ENCODE peak calls at places on chromosome 15, in six cellular contexts. N is gastrocnemius medialis, G is tibial nerve, O is uterus, L is ovary, T is endothelial cell of umbilical vein. V is an unnamed sample. For H3K4me1, the result is how much of the 10 kb centered on the place peaks cover.

GRCh38 chr15:70486451-70487379 is 276.6 kb downstream of the UACA start:
- DNase-seq in N (no peak), G (no peak), O (no peak), L (no peak), T (no peak), V (no peak)

GRCh38 chr15:85276508-85276907 is 103.9 kb upstream of the AKAP13 start:
- DNase-seq in N (no peak), G (no peak), O (no peak), L (no peak), T (no peak), V (no peak)

GRCh38 chr15:99430881-99431401 is 134.8 kb upstream of the MEF2A start:
- DNase-seq in N (no peak), G (no peak), O (peak), L (peak), T (no peak), V (no peak)

GRCh38 chr15:85706779-85707518 is 87.8 kb downstream of the KLHL25 start:
- DNase-seq in N (no peak), G (no peak), O (peak), L (peak), T (peak), V (no peak)

GRCh38 chr15:97761124-97761523 is 199.4 kb upstream of the ARRDC4 start:
- DNase-seq in N (no peak), G (no peak), O (no peak), L (no peak), T (no peak), V (no peak)

GRCh38 chr15:35669457-35670045 is 123.6 kb upstream of the DPH6 start:
- DNase-seq in N (no peak), G (no peak), O (no peak), L (no peak), T (no peak), V (no peak)

GRCh38 chr15:69060041-69060481 is 45.6 kb downstream of the NOX5 start:
- DNase-seq in N (no peak), G (no peak), O (no peak), L (no peak), T (no peak), V (peak)

GRCh38 chr15:28890711-28891495 is 5.1 kb downstream of the APBA2 start:
- DNase-seq in N (no peak), G (no peak), O (no peak), L (no peak), T (no peak), V (no peak)

GRCh38 chr15:97966924-97967620 is 6.6 kb downstream of the ARRDC4 start:
- DNase-seq in N (no peak), G (no peak), O (no peak), L (no peak), T (no peak), V (no peak)

GRCh38 chr15:92009162-92009561 is 155.7 kb downstream of the SLCO3A1 start:
- DNase-seq in N (no peak), G (no peak), O (no peak), L (no peak), T (no peak), V (no peak)

GRCh38 chr15:75947117-75947516 is 43.4 kb downstream of the FBXO22 start:
- DNase-seq in N (no peak), G (no peak), O (no peak), L (no peak), T (no peak), V (no peak)

GRCh38 chr15:75206006-75206405 is 4.3 kb downstream of the C15orf39 start:
- DNase-seq in N (no peak), G (no peak), O (no peak), L (no peak), T (no peak), V (no peak)

GRCh38 chr15:22950211-22950990 is 29.8 kb downstream of the CYFIP1 start:
- DNase-seq in N (no peak), G (no peak), O (no peak), L (no peak), T (no peak), V (no peak)

GRCh38 chr15:99727733-99728132 is 5.5 kb downstream of the LYSMD4 start:
- DNase-seq in N (no peak), G (no peak), O (no peak), L (no peak), T (no peak), V (no peak)

GRCh38 chr15:60520041-60520824 is 41.3 kb upstream of the ICE2 start:
- DNase-seq in N (peak), G (no peak), O (no peak), L (no peak), T (no peak), V (no peak)

GRCh38 chr15:26438316-26438715 is 334.6 kb downstream of the GABRB3 start:
- DNase-seq in N (no peak), G (no peak), O (no peak), L (no peak), T (no peak), V (no peak)

GRCh38 chr15:38563723-38564519 is 693 bp downstream of the RASGRP1 start:
- DNase-seq in N (peak), G (peak), O (peak), L (peak), T (peak), V (peak)

GRCh38 chr15:38894260-38894948 is 329.8 kb upstream of the RASGRP1 start:
- DNase-seq in N (no peak), G (no peak), O (no peak), L (no peak), T (peak), V (no peak)

GRCh38 chr15:61598655-61599054 is 369.6 kb upstream of the RORA start:
- DNase-seq in N (no peak), G (no peak), O (no peak), L (no peak), T (no peak), V (no peak)

GRCh38 chr15:98854496-98854895 is 153.1 kb downstream of the PGPEP1L start:
- DNase-seq in N (no peak), G (no peak), O (no peak), L (no peak), T (no peak), V (no peak)

GRCh38 chr15:33154366-33155166 is 39.9 kb downstream of the FMN1 start:
- DNase-seq in N (peak), G (peak), O (no peak), L (no peak), T (no peak), V (peak)

GRCh38 chr15:60095711-60096110 is 91.6 kb downstream of the FOXB1 start:
- DNase-seq in N (no peak), G (no peak), O (no peak), L (no peak), T (no peak), V (no peak)

GRCh38 chr15:25712192-25712960 is 150.8 kb downstream of the ATP10A start:
- DNase-seq in N (no peak), G (no peak), O (no peak), L (no peak), T (no peak), V (no peak)

GRCh38 chr15:94671845-94672524 is 440.6 kb downstream of the MCTP2 start:
- DNase-seq in N (no peak), G (no peak), O (peak), L (peak), T (peak), V (no peak)

GRCh38 chr15:59424626-59425025 is 13.4 kb upstream of the FAM81A start:
- DNase-seq in N (no peak), G (no peak), O (no peak), L (no peak), T (no peak), V (no peak)

GRCh38 chr15:38050529-38050928 is 116.1 kb downstream of the TMCO5A start:
- DNase-seq in N (no peak), G (no peak), O (no peak), L (no peak), T (peak), V (no peak)

GRCh38 chr15:73786518-73786917 is 33.4 kb upstream of the INSYN1 start:
- DNase-seq in N (no peak), G (no peak), O (no peak), L (peak), T (no peak), V (no peak)

GRCh38 chr15:36363335-36363734 is 216.1 kb upstream of the CDIN1 start:
- DNase-seq in N (no peak), G (no peak), O (no peak), L (no peak), T (no peak), V (no peak)

GRCh38 chr15:27382296-27382695 is 411.3 kb downstream of the GABRG3 start:
- DNase-seq in N (no peak), G (no peak), O (no peak), L (no peak), T (no peak), V (no peak)

GRCh38 chr15:97521894-97522293 is 438.6 kb upstream of the ARRDC4 start:
- DNase-seq in N (peak), G (no peak), O (no peak), L (no peak), T (peak), V (peak)

GRCh38 chr15:74406992-74407705 is 26.6 kb downstream of the SEMA7A start:
- DNase-seq in N (no peak), G (no peak), O (peak), L (peak), T (no peak), V (no peak)

GRCh38 chr15:66142341-66142740 is 111.2 kb downstream of the MEGF11 start:
- DNase-seq in N (no peak), G (no peak), O (no peak), L (no peak), T (no peak), V (no peak)

DNA sequence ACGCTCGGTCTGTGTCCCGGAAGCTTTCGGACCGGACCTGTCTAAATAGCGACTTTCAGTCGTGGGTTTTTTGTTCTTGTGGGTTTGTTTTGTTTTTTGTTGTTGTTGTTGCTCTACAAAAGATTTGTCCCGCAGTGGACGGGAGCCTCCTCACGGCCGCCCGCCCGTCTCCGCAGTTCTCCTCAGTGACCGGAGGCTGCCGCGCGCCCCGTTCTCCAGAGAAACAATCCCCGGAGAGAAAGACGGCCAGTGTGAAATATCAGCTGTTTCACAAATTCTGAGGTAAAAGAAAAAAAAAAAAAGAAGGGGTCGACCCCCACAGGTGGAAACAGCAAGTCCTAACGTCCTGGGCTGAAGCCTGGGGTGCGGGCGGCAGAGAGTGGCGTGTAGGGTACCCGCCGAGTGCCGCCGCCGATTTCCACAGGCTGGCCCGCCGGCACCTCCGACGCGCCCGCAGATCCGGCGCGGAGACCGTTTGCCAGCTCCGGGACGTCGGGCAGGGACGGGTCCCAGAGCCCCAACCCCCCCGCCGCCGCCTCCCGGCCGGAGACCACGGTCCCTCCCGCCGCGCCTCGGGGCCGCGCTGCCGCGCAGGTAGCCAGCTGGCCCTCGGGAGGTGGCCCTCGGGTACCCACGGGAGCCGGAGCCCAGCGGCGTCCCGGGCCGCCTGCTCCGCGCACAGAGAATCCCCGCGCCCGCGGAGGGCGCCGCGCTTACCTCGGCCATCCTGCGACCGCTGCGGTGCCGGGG is 476 bp downstream of the BNC1 start:
- DNase-seq in N (no peak), G (no peak), O (no peak), L (no peak), T (peak), V (peak)
- H3K4me3 ChIP-seq in N (peak), G (peak), O (no peak), L (no peak), T (peak), V (peak)

GRCh38 chr15:93028632-93029612 is 60.1 kb downstream of the RGMA start:
- DNase-seq in N (peak), G (peak), O (peak), L (peak), T (peak), V (peak)
- TF ChIP-seq POLR2A in N (peak), G (no peak), O (no peak), L (no peak), T (peak), V (no peak)

DNA sequence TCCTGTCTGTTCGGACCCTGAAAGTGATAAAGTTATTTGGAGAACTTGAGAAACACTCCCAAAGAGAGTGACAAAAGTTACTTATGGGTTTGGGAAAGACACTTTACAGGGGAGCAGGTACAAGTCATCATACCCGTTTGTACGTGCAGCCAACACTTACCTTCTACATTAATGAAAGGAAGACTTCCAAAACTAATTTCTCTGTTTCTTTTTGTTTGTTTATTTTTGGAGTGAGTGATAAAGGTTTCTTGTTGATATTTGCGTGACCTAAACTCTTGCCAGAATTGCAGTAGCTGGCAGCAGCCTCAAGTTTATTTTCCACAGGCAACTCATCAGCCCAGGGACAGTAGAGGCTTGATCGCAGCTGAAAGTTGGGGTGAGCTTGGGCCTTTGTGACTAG is 8.4 kb downstream of the ABHD2 start:
- DNase-seq in N (no peak), G (no peak), O (no peak), L (no peak), T (no peak), V (no peak)
- H3K4me1 ChIP-seq in N (under half), G (under half), O (under half), L (under half), T (under half), V (half or more)

DNA sequence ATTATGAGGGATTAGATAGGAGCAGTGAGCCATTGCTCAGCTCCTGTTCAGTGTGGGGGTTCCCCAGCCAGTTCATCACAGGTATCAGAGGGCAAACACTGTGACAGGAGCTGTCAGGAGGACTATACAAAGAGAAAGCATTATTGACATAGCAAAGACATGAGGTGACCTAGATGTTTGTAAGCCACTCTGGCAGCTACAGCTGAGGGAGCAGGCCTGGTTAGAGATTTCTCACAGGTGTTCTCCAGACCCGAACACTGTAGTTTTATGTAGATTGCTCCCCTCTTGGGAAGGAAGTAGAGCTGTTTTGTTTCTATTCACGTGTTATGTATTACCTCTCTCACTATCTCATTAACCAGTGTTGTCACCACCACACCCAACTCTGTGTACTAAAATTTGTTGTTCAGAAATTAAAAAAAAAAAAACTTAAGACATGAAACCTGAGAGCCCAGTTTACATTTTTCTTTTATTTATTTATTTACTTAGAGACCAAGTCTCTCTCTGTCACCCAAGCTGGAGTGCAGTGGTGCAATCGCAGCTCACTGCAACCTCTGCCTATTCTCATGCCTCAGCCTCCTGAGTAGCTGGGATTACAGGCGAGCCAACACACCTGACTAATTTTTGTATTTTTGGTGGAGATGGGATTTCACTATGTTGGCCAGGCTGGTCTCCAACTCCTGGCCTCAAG is 123.7 kb downstream of the RBPMS2 start:
- DNase-seq in N (peak), G (no peak), O (no peak), L (no peak), T (no peak), V (no peak)
- H3K4me3 ChIP-seq in N (no peak), G (no peak), O (no peak), L (no peak), T (no peak), V (no peak)

GRCh38 chr15:57591822-57592367 is at the start of gene MYZAP:
- DNase-seq in N (no peak), G (no peak), O (peak), L (no peak), T (peak), V (peak)
- TF ChIP-seq POLR2A in N (peak), G (no peak), O (peak), L (no peak), T (peak), V (peak)

DNA sequence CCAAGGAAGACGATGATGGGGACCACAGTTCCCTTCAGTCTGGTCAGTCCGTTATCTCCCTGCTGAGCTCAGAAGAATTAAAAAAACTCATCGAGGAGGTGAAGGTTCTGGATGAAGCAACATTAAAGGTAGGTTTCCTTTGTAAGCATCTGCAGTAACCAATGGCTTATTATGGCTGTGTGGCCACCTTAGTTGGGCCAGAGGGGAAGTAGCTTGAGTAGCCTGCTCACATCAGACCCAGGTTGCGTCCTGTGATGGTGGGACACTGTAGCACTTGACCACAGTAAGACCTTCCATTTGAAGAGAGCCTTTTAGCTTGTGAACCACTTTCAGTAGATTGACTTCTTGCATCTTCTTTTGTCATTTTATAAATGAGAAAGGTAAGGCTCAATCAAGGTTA is 22.6 kb downstream of the STARD5 start:
- DNase-seq in N (no peak), G (no peak), O (no peak), L (no peak), T (no peak), V (no peak)
- H3K4me1 ChIP-seq in N (under half), G (under half), O (under half), L (under half), T (under half), V (under half)

GRCh38 chr15:51093488-51093864 is 1.2 kb downstream of the TNFAIP8L3 start:
- DNase-seq in N (no peak), G (no peak), O (no peak), L (no peak), T (no peak), V (no peak)
- H3K4me3 ChIP-seq in N (peak), G (peak), O (peak), L (peak), T (peak), V (peak)

DNA sequence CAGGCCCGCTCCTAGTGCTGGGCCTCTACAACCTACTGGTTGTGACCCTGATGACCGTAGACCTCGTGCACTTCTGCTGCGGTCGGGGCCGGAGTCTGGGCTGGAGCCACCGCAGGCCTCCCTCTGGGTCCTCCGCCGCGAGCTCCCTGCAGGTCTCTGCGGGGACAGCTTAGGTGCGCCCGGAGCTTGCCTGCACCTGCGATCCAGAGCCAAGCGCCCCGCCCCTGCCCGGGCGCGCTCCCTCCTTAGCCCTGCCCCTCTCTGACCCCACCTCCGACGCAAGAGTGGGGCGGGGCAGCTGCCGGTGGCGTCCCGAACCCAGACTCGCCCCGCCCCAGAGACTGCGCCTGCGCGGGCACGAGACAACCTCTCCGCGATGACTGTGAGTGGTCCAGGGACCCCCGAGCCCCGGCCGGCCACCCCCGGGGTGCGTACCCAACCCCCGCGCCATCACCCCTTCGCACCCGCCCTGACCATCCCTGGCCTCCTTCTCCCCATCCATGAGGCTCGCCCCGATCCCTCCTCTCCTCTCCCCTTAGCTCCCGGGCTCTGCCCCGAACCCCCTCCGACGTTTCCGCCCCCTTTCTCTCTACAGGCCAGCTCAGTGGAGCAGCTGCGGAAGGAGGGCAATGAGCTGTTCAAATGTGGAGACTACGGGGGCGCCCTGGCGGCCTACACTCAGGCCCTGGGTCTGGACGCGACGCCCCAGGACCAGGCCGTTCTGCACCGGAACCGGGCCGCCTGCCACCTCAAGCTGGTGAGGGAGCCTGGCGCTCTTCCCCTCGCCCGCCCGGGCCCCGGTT is at the start of gene UNC45A:
- DNase-seq in N (peak), G (peak), O (peak), L (peak), T (peak), V (peak)
- TF ChIP-seq POLR2A in N (peak), G (peak), O (peak), L (peak), T (peak), V (peak)

V was measured in heart left ventricle.